ENCODE peak calls at places on chromosomes 13 and 19, in six cellular contexts. O is body of pancreas, X is heart right ventricle, U is endodermal cell, G is esophagus squamous epithelium, L is neural progenitor cell. J is an unnamed sample. For H3K36me3 and H3K4me1, the result is how much of the 10 kb centered on the place peaks cover.

GRCh38 chr13:30033681-30034447 is 183.4 kb upstream of the UBL3 start:
- DNase-seq in O (no peak), L (no peak), U (peak), G (no peak), X (no peak), J (no peak)

GRCh38 chr19:38826856-38827551 is 4.6 kb downstream of the ECH1 start:
- DNase-seq in G (no peak), U (no peak), L (no peak), O (no peak), X (no peak), J (no peak)

GRCh38 chr19:11652492-11652891 is 55.2 kb downstream of the ZNF627 start:
- DNase-seq in X (no peak), L (no peak), G (no peak), O (no peak), U (no peak), J (no peak)

GRCh38 chr13:52846567-52847321 is 1.7 kb downstream of the PCDH8 start:
- DNase-seq in L (peak), G (no peak), U (peak), O (peak), X (peak), J (no peak)

GRCh38 chr13:103161476-103161875 is 95.3 kb upstream of the SLC10A2 start:
- DNase-seq in G (no peak), X (no peak), O (no peak), U (no peak), L (no peak), J (no peak)

GRCh38 chr13:45861352-45861751 is 9.8 kb upstream of the SIAH3 start:
- DNase-seq in O (no peak), L (no peak), G (no peak), U (no peak), X (no peak), J (no peak)

GRCh38 chr19:52640916-52641315 is 2.8 kb upstream of the ZNF83 start:
- DNase-seq in L (peak), G (no peak), O (no peak), X (no peak), U (peak), J (no peak)

GRCh38 chr13:22486490-22486889 is 694.3 kb upstream of the SGCG start:
- DNase-seq in U (no peak), X (no peak), G (no peak), L (no peak), O (no peak), J (no peak)

GRCh38 chr19:18772620-18773587 is 18.2 kb downstream of the COMP start:
- DNase-seq in G (no peak), L (no peak), U (no peak), O (no peak), X (no peak), J (no peak)

GRCh38 chr13:114035583-114036501 is 62.0 kb upstream of the C13orf46 start:
- DNase-seq in X (no peak), L (peak), G (no peak), U (no peak), O (no peak), J (no peak)

GRCh38 chr13:39916330-39916729 is 260.9 kb downstream of the COG6 start:
- DNase-seq in O (no peak), X (no peak), L (no peak), G (no peak), U (no peak), J (no peak)

GRCh38 chr13:39913339-39913738 is 257.9 kb downstream of the COG6 start:
- DNase-seq in X (no peak), L (no peak), U (no peak), G (no peak), O (no peak), J (no peak)

GRCh38 chr13:39910833-39911232 is 255.4 kb downstream of the COG6 start:
- DNase-seq in U (no peak), O (no peak), X (no peak), G (no peak), L (no peak), J (no peak)

GRCh38 chr13:39915418-39915817 is 260.0 kb downstream of the COG6 start:
- DNase-seq in G (no peak), U (no peak), O (no peak), X (no peak), L (no peak), J (no peak)

DNA sequence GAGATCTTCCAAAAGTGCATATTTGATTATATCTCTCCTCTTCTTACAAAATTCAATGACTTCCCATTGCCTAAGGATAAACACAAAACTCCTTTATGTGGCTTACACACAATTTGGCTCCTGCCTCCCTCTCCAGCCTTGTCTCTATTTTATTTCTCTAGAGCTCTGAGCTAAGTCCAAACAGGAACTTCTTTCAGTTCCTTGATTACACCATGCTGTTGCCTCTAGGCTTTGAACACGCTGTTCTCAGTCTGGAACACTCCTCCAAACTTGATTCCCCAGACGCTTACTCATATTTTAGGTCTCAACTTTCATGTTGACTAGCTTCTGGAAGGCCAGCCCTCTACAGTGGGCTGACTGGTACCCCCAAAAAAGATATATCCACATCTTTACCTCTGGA is 258.5 kb downstream of the COG6 start:
- DNase-seq in G (no peak), X (no peak), L (no peak), U (no peak), O (no peak), J (no peak)
- H3K27ac ChIP-seq in G (peak), X (no peak), L (no peak), U (no peak), O (no peak), J (no peak)

DNA sequence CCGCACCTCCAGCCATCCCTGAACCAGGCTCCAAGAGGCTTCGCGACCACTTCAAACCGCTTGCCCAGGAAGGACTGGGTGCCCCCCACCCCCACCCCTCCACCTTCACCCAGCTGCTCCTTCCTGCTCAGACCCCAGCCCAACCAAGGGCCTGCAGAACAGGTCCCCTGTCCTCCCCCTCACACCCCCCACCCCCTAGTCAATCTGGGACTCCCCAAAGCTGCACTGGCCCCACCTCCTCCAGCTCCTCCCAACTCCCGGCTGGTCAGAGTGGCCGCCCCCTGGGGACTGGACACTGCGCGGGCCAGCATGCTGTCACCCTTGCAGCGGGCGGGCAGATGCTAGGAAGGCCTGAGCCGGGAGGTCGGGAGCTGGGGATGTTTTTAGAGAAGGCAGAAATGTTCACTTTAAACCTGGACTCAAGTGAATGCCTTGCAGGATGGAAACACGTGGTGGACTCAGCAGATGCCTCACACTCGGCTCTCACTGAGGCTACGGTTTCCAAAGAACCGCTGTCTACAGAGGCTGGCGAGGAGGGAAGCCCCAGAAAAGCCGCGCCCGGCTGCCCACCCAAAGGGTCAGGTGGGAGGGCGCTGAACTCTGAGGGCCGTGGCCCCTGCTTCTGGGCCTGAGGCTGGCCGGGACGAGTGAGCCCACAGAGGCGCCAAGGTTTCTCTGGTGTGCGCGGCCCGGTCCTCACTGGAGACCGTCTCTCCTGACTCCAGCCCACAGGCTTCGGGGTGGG is 8.0 kb downstream of the RPL36 start:
- DNase-seq in X (no peak), O (peak), G (no peak), U (peak), L (no peak), J (no peak)
- H3K36me3 ChIP-seq in X (half or more), O (under half), G (under half), U (under half), L (under half), J (half or more)

DNA sequence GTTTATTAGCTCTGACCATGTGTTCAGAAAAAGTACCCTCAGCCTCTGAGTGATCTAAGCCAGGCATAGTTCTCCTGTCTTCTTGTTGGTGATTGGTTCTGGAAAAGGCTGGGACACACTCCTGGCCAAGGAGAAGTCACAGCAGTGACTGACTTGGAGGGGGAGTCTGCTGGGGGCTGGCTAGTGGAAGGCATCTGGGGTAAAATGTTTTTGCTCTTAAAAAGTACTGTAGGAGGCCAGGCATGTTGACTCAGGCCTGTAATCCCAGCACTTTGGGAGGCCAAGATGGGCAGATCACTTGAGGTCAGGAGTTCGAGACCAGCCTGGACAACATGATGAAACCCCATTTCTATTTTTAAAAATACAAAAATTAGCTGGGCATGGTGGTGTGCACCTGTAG is 21.7 kb downstream of the FAM187B start:
- DNase-seq in L (no peak), O (no peak), G (no peak), U (no peak), X (no peak), J (no peak)
- H3K4me1 ChIP-seq in L (under half), O (under half), G (under half), U (under half), X (under half), J (half or more)

GRCh38 chr19:3405261-3405653 is 38.9 kb downstream of the NFIC start:
- DNase-seq in L (no peak), G (no peak), X (no peak), O (no peak), U (no peak), J (no peak)
- H3K27ac ChIP-seq in L (no peak), G (peak), X (peak), O (peak), U (no peak), J (no peak)

GRCh38 chr19:31885280-31885853 is 460.0 kb upstream of the ZNF507 start:
- DNase-seq in U (no peak), O (no peak), X (no peak), L (no peak), G (no peak), J (no peak)
- H3K36me3 ChIP-seq in U (under half), O (under half), X (under half), L (under half), G (under half), J (under half)

DNA sequence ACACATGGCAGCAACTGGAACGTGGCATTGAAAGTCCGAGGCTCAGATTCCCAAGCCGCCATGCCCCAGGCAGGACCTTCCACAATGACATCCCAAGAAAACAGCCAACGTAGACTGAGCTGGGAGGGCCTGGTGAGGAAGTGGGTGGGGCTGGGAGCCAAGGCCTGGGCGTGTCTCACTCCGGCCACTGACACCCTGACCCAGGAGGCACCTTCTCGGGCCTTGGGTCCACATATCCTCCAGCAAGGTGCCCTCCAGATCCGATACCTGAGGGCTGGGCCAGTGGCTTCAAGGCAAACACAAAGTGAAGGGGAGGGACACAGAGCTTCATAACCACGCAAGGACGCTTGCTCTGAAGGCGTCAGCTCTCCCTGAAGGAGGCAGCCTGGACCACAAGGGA is 43.0 kb downstream of the RAB20 start:
- DNase-seq in O (no peak), L (no peak), G (no peak), U (no peak), X (no peak), J (no peak)
- H3K4me1 ChIP-seq in O (under half), L (under half), G (under half), U (under half), X (under half), J (under half)

DNA sequence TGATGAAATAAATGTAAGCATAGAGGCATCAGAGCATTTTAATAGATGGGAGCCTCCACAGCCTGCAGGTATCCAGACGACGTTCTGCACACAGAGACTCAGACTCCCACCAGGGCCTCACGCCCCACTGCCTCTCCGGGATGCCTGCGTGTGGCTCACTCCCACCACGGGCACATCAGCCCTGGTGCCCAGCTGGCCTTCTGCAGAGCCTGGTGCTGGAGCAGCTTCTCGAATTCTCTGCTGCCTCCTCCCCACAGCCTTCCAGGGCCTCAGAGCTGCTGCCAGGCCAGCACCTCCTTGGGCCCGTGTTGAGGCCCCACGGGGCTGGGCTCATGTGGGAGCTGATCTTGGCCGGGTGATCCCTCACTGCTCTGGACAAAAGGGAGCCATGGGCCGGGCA is 90.9 kb downstream of the KDM4B start:
- DNase-seq in L (no peak), X (no peak), O (no peak), U (no peak), G (no peak), J (no peak)
- H3K27ac ChIP-seq in L (peak), X (no peak), O (no peak), U (peak), G (no peak), J (no peak)

DNA sequence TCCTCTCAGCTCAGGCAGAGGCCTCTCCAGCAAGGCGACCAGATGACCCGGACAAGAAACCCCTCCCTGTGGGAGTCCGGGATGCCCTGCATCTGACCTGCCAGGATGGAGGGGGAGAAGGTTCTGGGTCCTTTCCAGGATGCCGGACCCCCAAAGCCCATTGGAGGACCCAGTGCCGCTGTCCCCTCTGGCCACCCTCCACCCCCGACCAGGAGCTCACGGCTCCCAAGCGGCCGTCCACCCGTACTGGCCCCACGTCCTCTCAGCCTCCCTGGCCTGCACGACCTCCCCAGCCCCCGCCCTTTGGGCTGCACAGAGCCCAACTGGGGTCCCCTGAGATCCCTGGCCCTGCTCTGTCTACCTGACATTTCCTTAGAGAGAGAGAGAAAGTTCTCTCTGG is 24.0 kb downstream of the BTBD2 start:
- DNase-seq in U (no peak), G (no peak), O (no peak), L (no peak), X (no peak), J (no peak)
- H3K36me3 ChIP-seq in U (half or more), G (under half), O (under half), L (under half), X (half or more), J (under half)

GRCh38 chr13:51625555-51626345 is 41.5 kb downstream of the WDFY2 start:
- DNase-seq in U (no peak), L (no peak), G (no peak), O (peak), X (no peak), J (no peak)

GRCh38 chr13:51624695-51625345 is 40.6 kb downstream of the WDFY2 start:
- DNase-seq in L (no peak), G (no peak), O (no peak), X (no peak), U (no peak), J (no peak)

GRCh38 chr13:51629711-51630575 is 45.7 kb downstream of the WDFY2 start:
- DNase-seq in U (no peak), O (no peak), G (no peak), X (no peak), L (no peak), J (no peak)

GRCh38 chr13:51626749-51627148 is 42.5 kb downstream of the WDFY2 start:
- DNase-seq in L (no peak), O (peak), U (no peak), G (no peak), X (no peak), J (no peak)

GRCh38 chr13:51628059-51628852 is 44.0 kb downstream of the WDFY2 start:
- DNase-seq in U (no peak), X (no peak), L (no peak), O (no peak), G (no peak), J (no peak)
- H3K4me1 ChIP-seq in U (under half), X (under half), L (under half), O (under half), G (under half), J (under half)

DNA sequence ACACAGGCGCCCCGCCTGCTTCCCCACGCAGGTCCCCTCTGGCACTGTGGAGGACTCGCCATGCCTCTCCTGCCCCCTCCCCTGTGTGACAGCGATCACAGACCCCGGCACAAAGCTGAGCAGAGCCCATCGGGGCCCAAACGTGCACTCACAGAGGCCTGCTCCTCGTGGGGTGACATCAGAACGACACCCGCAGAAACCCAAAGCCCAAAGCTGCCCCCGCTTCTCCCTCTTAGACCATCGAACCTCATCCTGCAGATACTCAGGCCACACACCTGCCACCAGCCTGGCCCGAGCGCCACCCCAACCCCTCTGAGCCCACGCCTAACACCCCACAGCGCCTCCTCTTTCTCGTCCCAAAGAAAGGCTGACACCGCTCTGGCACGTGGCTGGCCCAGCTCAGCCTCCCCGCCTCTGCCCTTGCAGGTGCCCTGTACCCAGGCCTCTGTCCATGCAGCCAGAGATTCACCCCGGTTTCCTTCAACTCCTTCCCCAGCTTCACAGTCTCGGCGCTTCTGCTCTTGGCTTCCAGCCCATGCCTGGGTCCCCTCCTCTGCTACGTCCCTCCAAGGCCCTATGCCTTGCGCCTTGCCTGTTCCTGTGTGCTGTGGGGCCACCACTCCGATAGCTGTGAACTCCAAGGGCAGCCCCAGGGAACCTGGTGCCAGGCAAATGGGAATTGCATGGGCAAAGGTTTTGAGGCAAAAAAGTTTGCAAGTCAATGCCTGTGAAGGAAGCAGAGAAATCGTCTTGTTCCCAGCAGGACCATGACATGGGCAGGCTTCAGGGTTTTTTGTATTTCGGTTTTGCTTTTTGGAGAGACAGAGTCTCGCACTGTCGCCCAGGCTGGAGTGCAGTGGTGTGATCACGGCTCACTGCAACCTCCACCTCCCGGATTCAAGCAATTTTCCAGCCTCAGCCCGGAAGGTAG is 833 bp upstream of the CBARP start:
- DNase-seq in G (no peak), U (peak), O (no peak), L (no peak), X (no peak), J (no peak)
- H3K27ac ChIP-seq in G (peak), U (no peak), O (peak), L (no peak), X (peak), J (no peak)